ENCODE peak calls at places on chromosomes 16 and 17, in nine cellular contexts. G is epithelial cell of prostate; M is GM12878; R is OCI-LY7; V is PC-9; W is endothelial cell of umbilical vein; E is CD8-positive, alpha-beta T cell; T is thoracic aorta; D is ascending aorta. Q is an unnamed sample.

GRCh38 chr17:45758544-45758943 is 25.6 kb upstream of the CRHR1 start:
- DNase-seq in R (no peak), T (no peak), V (no peak), G (no peak), M (no peak), W (no peak), E (no peak), D (no peak), Q (no peak)

GRCh38 chr17:32516940-32517711 is 30.3 kb downstream of the CDK5R1 start:
- DNase-seq in M (no peak), R (no peak), W (no peak), E (no peak), G (no peak), V (no peak), D (no peak), T (no peak), Q (no peak)

GRCh38 chr17:2181206-2181983 is 122.2 kb downstream of the SMG6 start:
- DNase-seq in D (peak), G (no peak), V (no peak), T (peak), M (no peak), R (no peak), E (no peak), W (peak), Q (peak)

GRCh38 chr17:62627219-62627903 is at the start of gene MRC2:
- DNase-seq in T (peak), V (no peak), E (peak), R (no peak), D (no peak), G (no peak), M (no peak), W (peak), Q (peak)

GRCh38 chr16:53282975-53283946 is 151.0 kb upstream of the RBL2 start:
- DNase-seq in G (no peak), V (peak), W (peak), D (no peak), T (no peak), M (peak), E (no peak), R (peak), Q (no peak)

GRCh38 chr16:73196670-73197069 is 148.7 kb upstream of the ZFHX3 start:
- DNase-seq in D (no peak), M (peak), G (no peak), T (peak), W (peak), E (peak), V (peak), R (peak), Q (peak)

GRCh38 chr17:49717371-49717841 is 9.6 kb upstream of the SLC35B1 start:
- DNase-seq in E (no peak), M (no peak), V (no peak), D (no peak), G (no peak), T (no peak), R (no peak), W (no peak), Q (no peak)

GRCh38 chr16:30721606-30722005 is 22.6 kb downstream of the SRCAP start:
- DNase-seq in E (no peak), V (peak), M (no peak), R (no peak), T (no peak), D (no peak), W (no peak), G (no peak), Q (no peak)

GRCh38 chr17:49360796-49361128 is 1.3 kb downstream of the ZNF652 start:
- DNase-seq in M (no peak), W (no peak), E (no peak), D (no peak), T (no peak), G (no peak), R (no peak), V (peak), Q (no peak)

GRCh38 chr16:17335826-17336492 is 134.8 kb downstream of the XYLT1 start:
- DNase-seq in V (no peak), D (no peak), M (no peak), R (no peak), W (no peak), E (no peak), T (no peak), G (no peak), Q (no peak)
- H3K27ac ChIP-seq in V (no peak), D (peak), M (no peak), R (no peak), W (no peak), E (no peak), T (peak), G (no peak), Q (peak)

GRCh38 chr17:37503148-37503547 is 13.5 kb downstream of the DUSP14 start:
- DNase-seq in W (no peak), G (no peak), D (no peak), V (no peak), E (no peak), R (no peak), T (no peak), M (no peak), Q (no peak)

GRCh38 chr17:37506678-37507077 is 17.0 kb downstream of the DUSP14 start:
- DNase-seq in M (no peak), G (no peak), W (peak), E (no peak), V (no peak), D (no peak), R (peak), T (no peak), Q (no peak)

GRCh38 chr17:37510056-37510455 is 20.4 kb downstream of the DUSP14 start:
- DNase-seq in M (no peak), D (no peak), R (no peak), G (no peak), E (no peak), W (no peak), T (no peak), V (no peak), Q (no peak)

GRCh38 chr17:37505333-37505732 is 15.6 kb downstream of the DUSP14 start:
- DNase-seq in D (no peak), G (no peak), E (no peak), T (no peak), W (no peak), R (no peak), M (no peak), V (no peak), Q (no peak)

DNA sequence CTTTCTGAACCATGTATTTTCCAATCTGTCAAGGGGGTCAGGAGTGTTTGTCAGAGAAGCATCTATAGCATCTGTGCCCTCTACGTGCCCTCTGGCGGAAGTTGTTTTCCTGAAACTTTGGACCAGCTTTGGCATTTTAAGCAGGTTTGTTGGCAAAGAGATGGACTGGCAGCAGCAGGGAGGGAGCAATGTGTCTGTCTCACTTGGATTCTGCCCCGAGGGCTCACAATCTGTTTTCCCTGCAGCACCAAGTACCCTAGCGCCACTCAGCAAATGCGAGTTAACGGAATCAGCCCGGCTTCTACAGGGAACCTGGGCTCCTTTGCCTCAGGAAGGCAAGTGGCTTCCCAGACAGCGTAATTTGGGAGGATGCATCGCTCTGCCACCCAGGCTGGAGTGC is 17.4 kb downstream of the DUSP14 start:
- DNase-seq in D (no peak), G (no peak), R (no peak), T (no peak), W (no peak), M (no peak), V (no peak), E (no peak), Q (no peak)
- H3K27ac ChIP-seq in D (no peak), G (no peak), R (no peak), T (no peak), W (no peak), M (no peak), V (no peak), E (no peak), Q (peak)

GRCh38 chr16:85056211-85056748 is 28.7 kb downstream of the KIAA0513 start:
- DNase-seq in W (peak), M (no peak), R (peak), D (no peak), E (no peak), G (no peak), T (no peak), V (no peak), Q (peak)
- H3K27ac ChIP-seq in W (no peak), M (peak), R (no peak), D (peak), E (peak), G (no peak), T (peak), V (no peak), Q (peak)

GRCh38 chr16:57486858-57487834 is 853 bp upstream of the DOK4 start:
- DNase-seq in D (no peak), W (no peak), G (no peak), M (no peak), E (no peak), V (no peak), T (no peak), R (no peak), Q (no peak)

GRCh38 chr16:57484515-57485005 is 1.7 kb downstream of the DOK4 start:
- DNase-seq in W (no peak), M (no peak), T (no peak), R (no peak), G (no peak), D (no peak), V (no peak), E (no peak), Q (no peak)

GRCh38 chr16:57483725-57484514 is 2.4 kb downstream of the DOK4 start:
- DNase-seq in M (no peak), V (no peak), W (no peak), E (no peak), T (no peak), R (no peak), D (no peak), G (no peak), Q (no peak)

GRCh38 chr16:57485916-57486857 is at the start of gene DOK4:
- DNase-seq in G (peak), W (peak), T (no peak), M (no peak), E (peak), V (no peak), R (peak), D (no peak), Q (no peak)

DNA sequence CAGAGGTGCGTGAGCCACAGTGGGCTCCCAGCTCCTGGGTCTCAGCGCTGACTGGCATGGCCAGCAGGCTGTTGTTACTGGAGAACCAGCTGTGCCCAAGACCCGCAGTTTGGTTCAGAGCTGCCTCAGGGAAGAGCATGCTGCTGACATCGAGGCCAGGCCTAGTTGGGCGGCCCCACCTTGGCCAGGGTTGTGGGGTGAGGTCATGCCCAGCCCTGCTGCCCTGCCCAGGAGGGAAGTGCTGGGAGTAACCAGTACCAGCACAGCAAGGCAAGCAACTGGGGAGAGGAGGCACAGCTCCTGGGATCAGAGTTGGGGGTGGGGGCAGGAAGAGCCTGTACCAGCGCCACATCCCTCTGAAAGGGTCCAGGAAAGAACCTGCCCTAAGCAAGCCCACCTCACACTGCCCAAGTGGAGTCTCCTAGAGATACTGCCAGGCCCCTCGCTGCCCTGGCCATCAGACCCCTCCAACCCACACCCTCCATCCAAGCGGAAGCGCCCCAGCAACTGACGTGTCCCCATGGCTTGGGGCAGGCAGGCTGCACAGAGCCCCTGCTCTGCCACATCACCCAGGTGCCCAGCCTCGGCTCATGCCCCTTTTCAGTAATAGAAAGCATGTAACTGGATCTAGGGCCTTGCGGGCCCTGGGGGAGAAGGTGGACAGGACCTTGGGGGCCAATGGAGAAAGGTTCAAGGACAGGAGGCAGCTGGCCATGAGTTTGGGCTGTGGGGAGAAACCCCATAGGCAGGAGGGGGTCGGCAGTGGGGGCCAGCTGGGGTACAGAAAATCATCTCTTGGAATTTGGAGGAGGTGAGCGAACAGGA is 990 bp downstream of the DOK4 start:
- DNase-seq in W (no peak), R (no peak), D (no peak), T (no peak), V (no peak), M (no peak), E (no peak), G (no peak), Q (no peak)
- H3K27ac ChIP-seq in W (no peak), R (no peak), D (peak), T (peak), V (no peak), M (no peak), E (no peak), G (peak), Q (peak)

GRCh38 chr17:13793951-13794350 is 192.2 kb upstream of the HS3ST3A1 start:
- DNase-seq in G (no peak), V (no peak), D (no peak), E (no peak), W (no peak), T (no peak), R (no peak), M (no peak), Q (no peak)
- H3K27ac ChIP-seq in G (no peak), V (no peak), D (no peak), E (no peak), W (no peak), T (no peak), R (no peak), M (no peak), Q (no peak)

GRCh38 chr17:31072186-31072585 is 22.6 kb upstream of the NF1 start:
- DNase-seq in V (peak), T (no peak), D (no peak), G (peak), E (no peak), R (no peak), W (no peak), M (no peak), Q (no peak)

GRCh38 chr17:31073411-31073810 is 21.4 kb upstream of the NF1 start:
- DNase-seq in V (no peak), D (no peak), R (no peak), M (no peak), E (no peak), T (no peak), W (no peak), G (no peak), Q (no peak)

GRCh38 chr17:31067699-31068184 is 27.0 kb upstream of the NF1 start:
- DNase-seq in M (no peak), T (no peak), E (no peak), V (peak), G (no peak), R (no peak), D (no peak), W (peak), Q (no peak)

GRCh38 chr17:31064707-31065106 is 30.1 kb upstream of the NF1 start:
- DNase-seq in R (no peak), E (no peak), M (no peak), T (no peak), W (no peak), G (no peak), V (no peak), D (no peak), Q (no peak)

GRCh38 chr17:31068291-31068690 is 26.5 kb upstream of the NF1 start:
- DNase-seq in W (peak), V (no peak), M (no peak), R (peak), G (no peak), D (no peak), T (no peak), E (peak), Q (no peak)
- H3K27ac ChIP-seq in W (peak), V (peak), M (no peak), R (no peak), G (peak), D (no peak), T (peak), E (no peak), Q (peak)

GRCh38 chr16:20874088-20874581 is 26.0 kb downstream of the DCUN1D3 start:
- DNase-seq in E (no peak), W (no peak), V (no peak), R (no peak), G (no peak), D (no peak), M (no peak), T (no peak), Q (no peak)
- H3K27ac ChIP-seq in E (peak), W (no peak), V (no peak), R (peak), G (peak), D (peak), M (peak), T (peak), Q (no peak)

DNA sequence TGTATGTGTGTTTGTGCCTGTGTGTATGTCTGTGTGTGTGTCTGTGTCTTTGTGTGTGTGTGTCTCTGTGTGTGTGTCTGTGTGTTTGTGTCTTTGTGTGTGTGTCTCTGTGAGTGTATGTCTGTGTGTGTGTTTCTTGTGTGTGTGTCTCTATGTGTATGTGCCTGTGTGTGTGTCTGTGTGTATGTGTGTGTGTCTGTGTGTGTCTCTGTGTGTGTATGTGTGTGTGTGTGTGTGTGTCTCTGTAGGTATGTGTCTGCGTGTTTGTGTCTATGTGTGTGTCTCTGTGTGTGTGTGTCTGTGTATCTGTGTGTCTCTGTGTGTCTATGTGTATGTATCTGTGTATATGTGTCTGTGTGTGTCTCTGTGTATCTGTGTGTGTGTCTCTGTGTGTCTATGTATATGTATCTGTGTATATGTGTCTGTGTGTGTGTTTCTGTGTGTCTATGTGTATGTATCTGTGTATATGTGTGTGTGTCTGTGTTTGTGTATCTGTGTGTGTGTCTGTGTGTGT is 70.2 kb downstream of the USP43 start:
- DNase-seq in T (no peak), R (no peak), E (no peak), W (no peak), D (no peak), G (no peak), M (no peak), V (no peak), Q (no peak)
- H3K27ac ChIP-seq in T (no peak), R (no peak), E (no peak), W (no peak), D (no peak), G (no peak), M (no peak), V (no peak), Q (no peak)

DNA sequence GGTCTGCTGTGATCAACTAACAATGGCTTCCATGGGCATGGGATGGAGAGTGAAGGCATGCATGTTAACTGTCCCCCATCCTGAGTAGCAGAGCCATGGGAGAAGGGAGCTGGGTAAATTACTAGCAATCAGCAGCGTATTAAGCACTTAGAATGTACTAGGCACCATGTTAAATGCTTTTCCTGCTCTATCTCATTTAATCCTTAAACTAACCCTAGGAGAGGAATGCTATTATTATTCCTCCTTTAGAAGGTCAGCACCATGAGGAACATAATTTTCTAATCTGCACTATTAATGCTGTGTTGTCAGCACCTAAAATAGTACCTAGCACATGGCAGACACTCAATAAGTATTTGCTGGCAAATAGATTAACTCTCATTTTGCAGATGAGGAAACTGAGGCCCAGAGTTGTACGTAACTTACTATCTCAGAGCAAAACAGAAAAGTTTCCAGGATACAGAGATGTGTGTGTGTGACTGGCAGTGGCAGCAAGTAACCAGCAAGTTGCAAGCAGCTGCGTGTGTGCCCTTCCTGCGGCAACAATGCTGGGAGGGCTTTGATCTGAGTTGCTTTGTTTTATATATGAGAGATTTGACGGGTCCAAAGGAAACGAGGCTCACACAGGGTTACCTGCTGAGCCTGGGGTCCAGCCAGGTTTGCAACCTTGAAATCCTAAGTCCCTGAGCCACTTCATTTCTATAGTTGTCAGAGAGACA is 6.5 kb upstream of the KLHL36 start:
- DNase-seq in T (no peak), D (no peak), M (no peak), V (no peak), W (no peak), E (no peak), R (peak), G (no peak), Q (no peak)
- H3K27ac ChIP-seq in T (peak), D (peak), M (peak), V (no peak), W (no peak), E (no peak), R (peak), G (no peak), Q (peak)

GRCh38 chr17:27518048-27518447 is 61.8 kb downstream of the KSR1 start:
- DNase-seq in R (no peak), E (no peak), T (no peak), G (no peak), D (no peak), V (no peak), M (no peak), W (no peak), Q (no peak)

GRCh38 chr17:27518750-27519521 is 62.7 kb downstream of the KSR1 start:
- DNase-seq in M (no peak), D (no peak), W (no peak), T (no peak), V (no peak), E (no peak), R (no peak), G (no peak), Q (no peak)

GRCh38 chr17:27521281-27522027 is 65.2 kb downstream of the KSR1 start:
- DNase-seq in D (no peak), E (no peak), V (no peak), M (no peak), W (no peak), T (no peak), G (no peak), R (no peak), Q (no peak)

GRCh38 chr17:27520571-27521185 is 64.4 kb downstream of the KSR1 start:
- DNase-seq in M (no peak), W (no peak), E (no peak), T (no peak), R (no peak), G (no peak), D (no peak), V (no peak), Q (no peak)

GRCh38 chr17:27519550-27519949 is 63.3 kb downstream of the KSR1 start:
- DNase-seq in G (no peak), M (peak), T (no peak), D (no peak), R (no peak), E (no peak), V (no peak), W (no peak), Q (no peak)
- H3K27ac ChIP-seq in G (no peak), M (peak), T (no peak), D (no peak), R (no peak), E (no peak), V (no peak), W (no peak), Q (no peak)

Q was measured in right atrium auricular region.